ENCODE peak calls at places on chromosomes 7 and 10, in ten cellular contexts. K is suprapubic skin, L is stomach, G is endothelial cell of umbilical vein, Q is HepG2, O is GM12892, Y is HL-60, C is esophagus muscularis mucosa, F is H1, V is K562. H is an unnamed sample.

GRCh38 chr10:114876602-114877300 is 55.2 kb downstream of the FHIP2A start:
- DNase-seq in K (peak), L (peak), G (peak), Q (peak), O (peak), Y (peak), C (no peak), F (peak), V (peak), H (no peak)

GRCh38 chr7:101950450-101951119 is 133.2 kb downstream of the CUX1 start:
- DNase-seq in K (no peak), L (no peak), G (peak), Q (no peak), O (no peak), Y (no peak), C (no peak), F (no peak), V (no peak), H (no peak)

GRCh38 chr7:89477991-89478390 is 676.3 kb upstream of the STEAP1 start:
- DNase-seq in K (no peak), L (no peak), G (no peak), Q (no peak), O (no peak), Y (no peak), C (no peak), F (no peak), V (no peak), H (no peak)

GRCh38 chr7:117019786-117020604 is 66.7 kb downstream of the ST7 start:
- DNase-seq in K (peak), L (peak), G (peak), Q (no peak), O (no peak), Y (no peak), C (no peak), F (peak), V (peak), H (peak)

GRCh38 chr7:122006687-122007086 is 133.7 kb downstream of the PTPRZ1 start:
- DNase-seq in K (no peak), L (no peak), G (no peak), Q (no peak), O (no peak), Y (no peak), C (no peak), F (no peak), V (no peak), H (no peak)

GRCh38 chr7:142380064-142380463 is 122.2 kb upstream of the PRSS58 start:
- DNase-seq in K (no peak), L (no peak), G (no peak), Q (no peak), O (no peak), Y (no peak), C (no peak), F (no peak), V (no peak), H (no peak)

GRCh38 chr10:92830478-92831389 is 17.6 kb upstream of the EXOC6 start:
- DNase-seq in K (no peak), L (no peak), G (peak), Q (no peak), O (no peak), Y (peak), C (peak), F (peak), V (peak), H (no peak)

GRCh38 chr10:373516-374309 is 238.5 kb downstream of the ZMYND11 start:
- DNase-seq in K (no peak), L (no peak), G (peak), Q (peak), O (no peak), Y (no peak), C (no peak), F (no peak), V (no peak), H (no peak)

GRCh38 chr7:155257482-155258232 is 40.0 kb upstream of the INSIG1 start:
- DNase-seq in K (peak), L (peak), G (peak), Q (no peak), O (no peak), Y (no peak), C (no peak), F (no peak), V (no peak), H (no peak)

GRCh38 chr7:1939434-1940401 is 269.6 kb downstream of the ELFN1 start:
- DNase-seq in K (no peak), L (no peak), G (no peak), Q (no peak), O (no peak), Y (peak), C (no peak), F (no peak), V (no peak), H (no peak)

GRCh38 chr7:16615234-16615633 is 30.3 kb downstream of the ANKMY2 start:
- DNase-seq in K (no peak), L (no peak), G (no peak), Q (no peak), O (no peak), Y (no peak), C (no peak), F (no peak), V (no peak), H (no peak)

GRCh38 chr10:11760151-11760550 is 18.0 kb downstream of the ECHDC3 start:
- DNase-seq in K (no peak), L (no peak), G (no peak), Q (no peak), O (no peak), Y (no peak), C (no peak), F (no peak), V (no peak), H (no peak)

GRCh38 chr7:1869731-1870130 is 199.7 kb downstream of the ELFN1 start:
- DNase-seq in K (no peak), L (no peak), G (no peak), Q (no peak), O (no peak), Y (no peak), C (no peak), F (no peak), V (no peak), H (no peak)

GRCh38 chr7:128836729-128837348 is 6.6 kb downstream of the FLNC start:
- DNase-seq in K (peak), L (no peak), G (no peak), Q (no peak), O (no peak), Y (no peak), C (no peak), F (no peak), V (no peak), H (no peak)

GRCh38 chr10:34834274-34834673 is 19.2 kb upstream of the PARD3 start:
- DNase-seq in K (no peak), L (no peak), G (no peak), Q (no peak), O (no peak), Y (no peak), C (no peak), F (no peak), V (no peak), H (no peak)

GRCh38 chr10:16441106-16441850 is 4.5 kb downstream of the PTER start:
- DNase-seq in K (no peak), L (no peak), G (no peak), Q (no peak), O (no peak), Y (no peak), C (no peak), F (no peak), V (no peak), H (no peak)

GRCh38 chr7:158506626-158507025 is 81.0 kb downstream of the PTPRN2 start:
- DNase-seq in K (no peak), L (no peak), G (no peak), Q (no peak), O (no peak), Y (no peak), C (no peak), F (no peak), V (no peak), H (no peak)

GRCh38 chr7:14841086-14841485 is 61.5 kb downstream of the DGKB start:
- DNase-seq in K (no peak), L (no peak), G (no peak), Q (no peak), O (no peak), Y (no peak), C (no peak), F (no peak), V (no peak), H (no peak)

GRCh38 chr7:5214236-5214635 is 24.2 kb downstream of the WIPI2 start:
- DNase-seq in K (no peak), L (no peak), G (no peak), Q (no peak), O (no peak), Y (no peak), C (no peak), F (no peak), V (no peak), H (no peak)

GRCh38 chr7:126524967-126525366 is 727.8 kb downstream of the GRM8 start:
- DNase-seq in K (no peak), L (no peak), G (no peak), Q (no peak), O (no peak), Y (no peak), C (no peak), F (no peak), V (no peak), H (no peak)

GRCh38 chr10:100019824-100020160 is 10.0 kb upstream of the DNMBP start:
- DNase-seq in K (no peak), L (no peak), G (no peak), Q (peak), O (no peak), Y (no peak), C (no peak), F (no peak), V (no peak), H (no peak)

GRCh38 chr7:106372595-106373318 is 88.0 kb upstream of the NAMPT start:
- DNase-seq in K (no peak), L (no peak), G (no peak), Q (no peak), O (no peak), Y (no peak), C (no peak), F (no peak), V (no peak), H (no peak)
- TF ChIP-seq POLR2AphosphoS5 in K (no peak), L (no peak), G (no peak), Q (no peak), O (no peak), Y (no peak), C (no peak), F (no peak), V (no peak), H (no peak)

GRCh38 chr10:132503581-132504421 is 33.8 kb upstream of the INPP5A start:
- DNase-seq in K (peak), L (no peak), G (no peak), Q (no peak), O (no peak), Y (no peak), C (no peak), F (no peak), V (no peak), H (no peak)
- TF ChIP-seq POLR2AphosphoS5 in K (no peak), L (no peak), G (no peak), Q (no peak), O (no peak), Y (no peak), C (no peak), F (no peak), V (no peak), H (no peak)

GRCh38 chr10:21494221-21495001 is 31.1 kb downstream of the SKIDA1 start:
- DNase-seq in K (no peak), L (no peak), G (peak), Q (no peak), O (no peak), Y (peak), C (no peak), F (peak), V (no peak), H (no peak)

GRCh38 chr10:21497177-21497807 is 28.2 kb downstream of the SKIDA1 start:
- DNase-seq in K (peak), L (peak), G (peak), Q (peak), O (no peak), Y (peak), C (no peak), F (no peak), V (peak), H (no peak)

GRCh38 chr10:21496285-21497176 is 29.0 kb downstream of the SKIDA1 start:
- DNase-seq in K (peak), L (peak), G (peak), Q (peak), O (no peak), Y (peak), C (no peak), F (peak), V (peak), H (no peak)

GRCh38 chr10:21495002-21495685 is 30.3 kb downstream of the SKIDA1 start:
- DNase-seq in K (no peak), L (no peak), G (peak), Q (peak), O (no peak), Y (no peak), C (no peak), F (no peak), V (no peak), H (no peak)

DNA sequence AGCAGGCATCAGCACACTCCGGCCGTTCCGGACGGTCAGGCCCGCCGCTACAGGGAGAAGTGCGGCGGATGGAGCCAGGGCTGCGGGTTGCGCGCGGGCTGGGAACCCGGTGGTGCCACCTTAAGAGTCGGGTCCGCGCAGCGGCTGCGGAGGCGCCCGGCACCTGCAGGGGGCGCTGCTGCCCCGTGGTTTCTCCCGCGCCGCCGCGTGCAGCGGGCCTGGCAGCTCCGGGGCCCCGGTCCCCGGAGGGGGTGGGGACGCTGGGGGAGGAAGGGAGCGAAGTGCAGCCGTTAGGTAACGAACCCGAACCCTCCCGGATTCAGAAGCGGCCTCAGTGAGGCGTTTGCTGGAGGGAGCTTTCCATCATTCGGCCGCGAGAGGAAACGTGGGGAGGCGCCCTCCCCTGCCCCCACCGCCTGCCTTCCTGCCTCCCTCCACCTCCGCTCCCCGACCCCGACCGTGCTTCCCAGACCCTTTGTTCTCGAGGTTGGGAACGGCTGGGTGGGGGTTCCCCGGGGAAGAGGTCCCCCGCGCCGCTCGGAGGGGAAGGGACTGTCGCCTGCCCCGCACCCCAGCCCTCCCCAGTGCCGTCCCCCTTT is 29.7 kb downstream of the SKIDA1 start:
- DNase-seq in K (peak), L (peak), G (peak), Q (peak), O (peak), Y (peak), C (no peak), F (peak), V (peak), H (no peak)
- TF ChIP-seq POLR2AphosphoS5 in K (no peak), L (no peak), G (peak), Q (peak), O (no peak), Y (peak), C (peak), F (no peak), V (peak), H (peak)

GRCh38 chr7:94394399-94395140 is at the start of gene COL1A2:
- DNase-seq in K (peak), L (peak), G (peak), Q (no peak), O (no peak), Y (no peak), C (peak), F (peak), V (peak), H (no peak)
- TF ChIP-seq POLR2AphosphoS5 in K (peak), L (no peak), G (no peak), Q (no peak), O (no peak), Y (no peak), C (peak), F (no peak), V (no peak), H (no peak)

DNA sequence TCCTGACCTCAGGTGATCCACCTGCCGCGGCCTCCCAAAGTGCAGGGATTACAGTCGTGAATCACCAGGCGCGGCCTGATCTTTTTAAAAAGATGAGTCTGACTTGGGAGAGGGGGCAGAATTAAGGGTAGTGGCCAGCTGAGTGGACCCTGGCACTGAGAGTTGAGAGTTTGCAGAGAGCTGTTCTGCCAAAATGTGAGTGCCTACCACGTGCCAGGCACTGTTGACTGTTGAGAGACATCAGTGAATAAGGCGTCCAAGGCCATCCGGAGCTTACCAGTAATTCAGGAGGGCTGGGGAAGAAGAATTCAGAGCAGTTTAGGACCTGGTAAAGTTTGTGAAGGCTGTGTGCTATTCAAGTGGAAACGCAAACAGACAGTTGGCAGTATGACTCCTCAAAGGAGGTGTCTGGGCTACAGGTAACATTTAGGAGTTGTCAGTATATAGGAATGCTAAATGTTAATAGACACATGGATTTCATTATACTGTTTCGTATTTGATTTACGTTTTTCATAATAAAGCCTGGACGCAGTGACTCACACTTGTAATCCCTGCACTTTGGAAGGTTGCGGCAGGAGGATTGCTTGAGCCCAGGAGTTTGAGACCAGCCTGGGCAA is 1.5 kb downstream of the NIPSNAP2 start:
- DNase-seq in K (no peak), L (no peak), G (no peak), Q (peak), O (no peak), Y (no peak), C (no peak), F (no peak), V (no peak), H (no peak)
- TF ChIP-seq POLR2AphosphoS5 in K (no peak), L (no peak), G (no peak), Q (no peak), O (no peak), Y (no peak), C (no peak), F (no peak), V (no peak), H (no peak)

GRCh38 chr10:72276013-72276387 is 2.3 kb downstream of the DDIT4 start:
- DNase-seq in K (no peak), L (peak), G (no peak), Q (no peak), O (no peak), Y (no peak), C (no peak), F (no peak), V (peak), H (no peak)
- TF ChIP-seq POLR2AphosphoS5 in K (no peak), L (no peak), G (no peak), Q (no peak), O (no peak), Y (peak), C (no peak), F (no peak), V (peak), H (no peak)

GRCh38 chr10:43138757-43139241 is 554 bp downstream of the CSGALNACT2 start:
- DNase-seq in K (no peak), L (no peak), G (peak), Q (no peak), O (no peak), Y (peak), C (peak), F (no peak), V (peak), H (no peak)
- TF ChIP-seq POLR2AphosphoS5 in K (no peak), L (no peak), G (no peak), Q (no peak), O (no peak), Y (no peak), C (peak), F (no peak), V (no peak), H (no peak)

DNA sequence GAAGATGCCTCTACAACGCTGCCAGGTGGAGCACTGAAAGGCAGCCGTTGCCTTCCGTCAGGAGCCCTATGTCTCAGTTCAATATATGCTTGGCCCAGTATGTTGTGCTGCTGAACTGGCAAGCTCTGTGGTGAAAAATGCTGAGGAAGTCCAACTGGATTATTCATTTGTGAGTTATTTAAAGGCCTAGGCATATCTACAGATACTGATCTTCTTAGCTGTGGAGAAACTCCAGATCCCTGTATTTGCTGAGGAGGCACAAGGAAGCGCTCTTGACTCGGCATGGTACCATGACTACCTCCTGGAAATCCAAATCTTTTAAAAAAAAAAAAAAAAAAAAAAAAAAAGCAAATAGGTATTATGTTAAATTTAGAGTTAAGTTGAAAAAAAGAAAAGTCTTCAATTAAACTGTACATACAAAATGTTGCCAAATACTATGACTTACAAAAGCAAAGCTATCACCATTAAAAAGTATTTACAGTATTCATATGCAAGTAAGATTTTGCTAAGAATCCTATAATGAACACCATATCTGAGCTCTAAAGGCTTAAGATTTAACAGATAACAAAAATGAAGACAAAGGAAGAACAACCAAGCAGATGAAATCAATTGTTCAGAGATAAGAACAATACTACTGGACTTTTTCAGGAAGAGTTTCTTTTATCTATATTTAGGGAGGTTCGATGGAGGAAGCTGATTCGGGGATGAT is 152.4 kb downstream of the GALNT11 start:
- DNase-seq in K (no peak), L (no peak), G (peak), Q (no peak), O (no peak), Y (no peak), C (no peak), F (no peak), V (no peak), H (no peak)
- TF ChIP-seq POLR2AphosphoS5 in K (no peak), L (no peak), G (no peak), Q (no peak), O (no peak), Y (no peak), C (no peak), F (no peak), V (no peak), H (no peak)

GRCh38 chr7:107777702-107778101 is 25.3 kb downstream of the SLC26A3 start:
- DNase-seq in K (no peak), L (no peak), G (no peak), Q (no peak), O (no peak), Y (no peak), C (no peak), F (no peak), V (no peak), H (no peak)

GRCh38 chr7:107783648-107784047 is 19.4 kb downstream of the SLC26A3 start:
- DNase-seq in K (no peak), L (no peak), G (no peak), Q (no peak), O (no peak), Y (no peak), C (no peak), F (no peak), V (no peak), H (no peak)

GRCh38 chr7:107782374-107782773 is 20.6 kb downstream of the SLC26A3 start:
- DNase-seq in K (no peak), L (peak), G (no peak), Q (no peak), O (no peak), Y (no peak), C (no peak), F (no peak), V (no peak), H (no peak)

GRCh38 chr7:107778283-107778682 is 24.7 kb downstream of the SLC26A3 start:
- DNase-seq in K (no peak), L (no peak), G (no peak), Q (no peak), O (no peak), Y (no peak), C (no peak), F (no peak), V (no peak), H (no peak)

DNA sequence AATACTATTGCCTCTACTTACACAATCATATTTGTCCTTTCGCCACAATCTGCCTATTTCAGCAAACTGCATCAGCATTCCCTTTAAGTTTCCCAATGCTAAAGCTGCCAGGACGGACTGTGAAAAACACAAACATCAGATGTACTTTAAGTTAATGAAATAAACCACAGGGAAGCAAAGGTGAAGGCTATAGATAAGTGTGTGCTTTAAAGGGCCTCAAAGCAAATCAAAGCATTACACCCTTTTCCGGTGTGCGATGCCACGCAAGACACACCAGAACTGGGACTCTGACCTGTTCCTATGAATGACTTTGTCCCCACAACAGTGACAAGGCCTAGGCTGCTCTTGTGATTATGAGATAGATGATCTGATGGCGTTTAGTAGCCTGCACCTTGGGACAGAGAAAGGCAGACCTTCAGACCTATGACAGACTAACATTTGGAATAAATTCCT is 23.4 kb downstream of the SLC26A3 start:
- DNase-seq in K (no peak), L (no peak), G (no peak), Q (peak), O (no peak), Y (no peak), C (no peak), F (no peak), V (no peak), H (no peak)
- TF ChIP-seq POLR2AphosphoS5 in K (no peak), L (no peak), G (no peak), Q (no peak), O (no peak), Y (no peak), C (no peak), F (no peak), V (no peak), H (no peak)

H was measured in Panc1.